ENCODE peak calls at places on chromosome 12, in nine cellular contexts. J is AG20443; O is DMS153; M is activated naive CD8-positive, alpha-beta T cell treated with anti-CD3 and anti-CD28 coated beads, Interleukin-2, amount 50 U/mL, for 16 hours; N is SHP77; F is Right ventricle myocardium superior; U is NCI-H1694; T is memory B cell; R is non-pigmented ciliary epithelial cell. D is an unnamed sample.

GRCh38 chr12:74817499-74817898 is 279.9 kb downstream of the ATXN7L3B start:
- DNase-seq in O (no peak), N (no peak), J (no peak), R (no peak), U (no peak), F (no peak), M (no peak), T (no peak), D (no peak)

GRCh38 chr12:3833670-3834310 is 39.4 kb downstream of the PARP11 start:
- DNase-seq in R (no peak), M (no peak), J (no peak), O (no peak), N (no peak), T (no peak), U (no peak), F (no peak), D (no peak)

GRCh38 chr12:91781114-91781513 is 364.5 kb downstream of the BTG1 start:
- DNase-seq in U (no peak), N (no peak), J (no peak), F (no peak), M (no peak), R (no peak), O (no peak), T (no peak), D (no peak)

GRCh38 chr12:59036973-59037807 is 116.9 kb upstream of the LRIG3 start:
- DNase-seq in F (no peak), J (no peak), N (no peak), T (no peak), M (no peak), R (peak), U (no peak), O (no peak), D (no peak)

GRCh38 chr12:101927999-101928398 is 50.6 kb downstream of the DRAM1 start:
- DNase-seq in M (no peak), J (no peak), N (no peak), F (no peak), U (no peak), R (no peak), O (no peak), T (no peak), D (no peak)

GRCh38 chr12:130956009-130956408 is 2.3 kb downstream of the ADGRD1 start:
- DNase-seq in U (no peak), J (no peak), T (no peak), M (no peak), R (no peak), F (no peak), O (no peak), N (no peak), D (no peak)

GRCh38 chr12:57795354-57795753 is 12.8 kb downstream of the TSFM start:
- DNase-seq in U (no peak), O (no peak), J (no peak), N (no peak), M (no peak), T (no peak), F (no peak), R (no peak), D (no peak)

GRCh38 chr12:96425973-96426372 is 25.7 kb upstream of the CDK17 start:
- DNase-seq in U (no peak), F (no peak), N (no peak), M (no peak), R (no peak), J (no peak), T (no peak), O (no peak), D (no peak)

GRCh38 chr12:6235499-6235898 is 35.3 kb downstream of the CD9 start:
- DNase-seq in U (no peak), J (no peak), T (no peak), R (no peak), F (peak), N (no peak), M (no peak), O (peak), D (no peak)

GRCh38 chr12:13204428-13204827 is 7.9 kb downstream of the EMP1 start:
- DNase-seq in M (no peak), U (no peak), R (no peak), J (no peak), O (no peak), N (no peak), T (no peak), F (no peak), D (no peak)

GRCh38 chr12:49403887-49404517 is 36.7 kb downstream of the SPATS2 start:
- DNase-seq in N (no peak), F (no peak), J (no peak), U (no peak), R (no peak), T (no peak), M (no peak), O (no peak), D (no peak)

GRCh38 chr12:114698566-114699163 is 14.7 kb upstream of the TBX3 start:
- DNase-seq in R (no peak), O (no peak), J (no peak), F (no peak), T (no peak), M (no peak), N (no peak), U (no peak), D (no peak)

GRCh38 chr12:100239589-100239988 is 27.3 kb downstream of the DEPDC4 start:
- DNase-seq in T (no peak), U (no peak), J (no peak), N (no peak), O (no peak), R (no peak), M (no peak), F (no peak), D (no peak)

GRCh38 chr12:104213952-104214351 is 1.6 kb upstream of the TXNRD1 start:
- DNase-seq in R (peak), N (no peak), T (no peak), O (peak), J (peak), F (no peak), U (no peak), M (no peak), D (no peak)

D was measured in activated B cell treated with CpG ODN at 0.5 μM for 24 hours.